ENCODE peak calls at places on chromosome 20, in ten cellular contexts. One of them, this sample, is unnamed.

GRCh38 chr20:56257604-56258003 is 9.1 kb downstream of the MC3R start:
- DNase-seq in activated CD8-positive, alpha-beta T cell treated with anti-CD3 and anti-CD28 coated beads, Interleukin-2, amount 10 ng/mL, durations not matched to agents 7 days and 5 days: no peak
- DNase-seq in EH: no peak
- DNase-seq in NCI-H774: no peak
- DNase-seq in NCI-H1048: no peak
- DNase-seq in GM18507: no peak
- DNase-seq in occipital lobe: no peak
- DNase-seq in NCI-H460: no peak
- DNase-seq in ovary: no peak
- DNase-seq in activated T-helper 1 cell treated with anti-CD3 and anti-CD28 coated beads, Interleukin-2, amount 50 U/mL, for 16 hours: no peak
- DNase-seq in this sample: no peak

GRCh38 chr20:34389206-34389953 is 26.3 kb downstream of the ITCH start:
- DNase-seq in activated CD8-positive, alpha-beta T cell treated with anti-CD3 and anti-CD28 coated beads, Interleukin-2, amount 10 ng/mL, durations not matched to agents 7 days and 5 days: no peak
- DNase-seq in EH: peak; percentile 61
- DNase-seq in NCI-H774: no peak
- DNase-seq in NCI-H1048: no peak
- DNase-seq in GM18507: no peak
- DNase-seq in occipital lobe: no peak
- DNase-seq in NCI-H460: no peak
- DNase-seq in ovary: no peak
- DNase-seq in activated T-helper 1 cell treated with anti-CD3 and anti-CD28 coated beads, Interleukin-2, amount 50 U/mL, for 16 hours: no peak
- DNase-seq in this sample: peak; percentile 66

GRCh38 chr20:48703511-48704219 is 124.1 kb downstream of the PREX1 start:
- DNase-seq in activated CD8-positive, alpha-beta T cell treated with anti-CD3 and anti-CD28 coated beads, Interleukin-2, amount 10 ng/mL, durations not matched to agents 7 days and 5 days: no peak
- DNase-seq in EH: no peak
- DNase-seq in NCI-H774: no peak
- DNase-seq in NCI-H1048: no peak
- DNase-seq in GM18507: no peak
- DNase-seq in occipital lobe: no peak
- DNase-seq in NCI-H460: no peak
- DNase-seq in ovary: no peak
- DNase-seq in activated T-helper 1 cell treated with anti-CD3 and anti-CD28 coated beads, Interleukin-2, amount 50 U/mL, for 16 hours: no peak
- DNase-seq in this sample: no peak

GRCh38 chr20:605237-605636 is 4.9 kb downstream of the TCF15 start:
- DNase-seq in activated CD8-positive, alpha-beta T cell treated with anti-CD3 and anti-CD28 coated beads, Interleukin-2, amount 10 ng/mL, durations not matched to agents 7 days and 5 days: no peak
- DNase-seq in EH: peak; percentile 10
- DNase-seq in NCI-H774: no peak
- DNase-seq in NCI-H1048: no peak
- DNase-seq in GM18507: no peak
- DNase-seq in occipital lobe: no peak
- DNase-seq in NCI-H460: no peak
- DNase-seq in ovary: no peak
- DNase-seq in activated T-helper 1 cell treated with anti-CD3 and anti-CD28 coated beads, Interleukin-2, amount 50 U/mL, for 16 hours: no peak
- DNase-seq in this sample: no peak

GRCh38 chr20:58715709-58716475 is 23.3 kb downstream of the NPEPL1 start:
- DNase-seq in activated CD8-positive, alpha-beta T cell treated with anti-CD3 and anti-CD28 coated beads, Interleukin-2, amount 10 ng/mL, durations not matched to agents 7 days and 5 days: peak; percentile 9
- DNase-seq in EH: no peak
- DNase-seq in NCI-H774: no peak
- DNase-seq in NCI-H1048: no peak
- DNase-seq in GM18507: no peak
- DNase-seq in occipital lobe: no peak
- DNase-seq in NCI-H460: no peak
- DNase-seq in ovary: peak; percentile 5
- DNase-seq in activated T-helper 1 cell treated with anti-CD3 and anti-CD28 coated beads, Interleukin-2, amount 50 U/mL, for 16 hours: no peak
- DNase-seq in this sample: no peak

GRCh38 chr20:45432294-45432693 is 16.4 kb downstream of the PIGT start:
- DNase-seq in activated CD8-positive, alpha-beta T cell treated with anti-CD3 and anti-CD28 coated beads, Interleukin-2, amount 10 ng/mL, durations not matched to agents 7 days and 5 days: peak; percentile 30
- DNase-seq in EH: no peak
- DNase-seq in NCI-H774: no peak
- DNase-seq in NCI-H1048: no peak
- DNase-seq in GM18507: peak; percentile 50
- DNase-seq in occipital lobe: no peak
- DNase-seq in NCI-H460: no peak
- DNase-seq in ovary: no peak
- DNase-seq in activated T-helper 1 cell treated with anti-CD3 and anti-CD28 coated beads, Interleukin-2, amount 50 U/mL, for 16 hours: no peak
- DNase-seq in this sample: no peak

GRCh38 chr20:7911586-7912330 is 28.5 kb downstream of the HAO1 start:
- DNase-seq in activated CD8-positive, alpha-beta T cell treated with anti-CD3 and anti-CD28 coated beads, Interleukin-2, amount 10 ng/mL, durations not matched to agents 7 days and 5 days: no peak
- DNase-seq in EH: no peak
- DNase-seq in NCI-H774: no peak
- DNase-seq in NCI-H1048: no peak
- DNase-seq in GM18507: no peak
- DNase-seq in occipital lobe: no peak
- DNase-seq in NCI-H460: no peak
- DNase-seq in ovary: no peak
- DNase-seq in activated T-helper 1 cell treated with anti-CD3 and anti-CD28 coated beads, Interleukin-2, amount 50 U/mL, for 16 hours: no peak
- DNase-seq in this sample: no peak

GRCh38 chr20:62776692-62777527 is 19.4 kb upstream of the MRGBP start:
- DNase-seq in activated CD8-positive, alpha-beta T cell treated with anti-CD3 and anti-CD28 coated beads, Interleukin-2, amount 10 ng/mL, durations not matched to agents 7 days and 5 days: peak; percentile 86
- DNase-seq in EH: peak; percentile 39
- DNase-seq in NCI-H774: no peak
- DNase-seq in NCI-H1048: no peak
- DNase-seq in GM18507: peak; percentile 70
- DNase-seq in occipital lobe: no peak
- DNase-seq in NCI-H460: peak; percentile 77
- DNase-seq in ovary: no peak
- DNase-seq in activated T-helper 1 cell treated with anti-CD3 and anti-CD28 coated beads, Interleukin-2, amount 50 U/mL, for 16 hours: peak; percentile 40
- DNase-seq in this sample: no peak

GRCh38 chr20:41149679-41150131 is 12.4 kb downstream of the PLCG1 start:
- DNase-seq in activated CD8-positive, alpha-beta T cell treated with anti-CD3 and anti-CD28 coated beads, Interleukin-2, amount 10 ng/mL, durations not matched to agents 7 days and 5 days: no peak
- DNase-seq in EH: peak; percentile 82
- DNase-seq in NCI-H774: no peak
- DNase-seq in NCI-H1048: no peak
- DNase-seq in GM18507: no peak
- DNase-seq in occipital lobe: no peak
- DNase-seq in NCI-H460: no peak
- DNase-seq in ovary: no peak
- DNase-seq in activated T-helper 1 cell treated with anti-CD3 and anti-CD28 coated beads, Interleukin-2, amount 50 U/mL, for 16 hours: no peak
- DNase-seq in this sample: no peak

GRCh38 chr20:64133951-64134407 is 26.6 kb upstream of the NPBWR2 start:
- DNase-seq in activated CD8-positive, alpha-beta T cell treated with anti-CD3 and anti-CD28 coated beads, Interleukin-2, amount 10 ng/mL, durations not matched to agents 7 days and 5 days: no peak
- DNase-seq in EH: no peak
- DNase-seq in NCI-H774: no peak
- DNase-seq in NCI-H1048: no peak
- DNase-seq in GM18507: no peak
- DNase-seq in occipital lobe: no peak
- DNase-seq in NCI-H460: no peak
- DNase-seq in ovary: no peak
- DNase-seq in activated T-helper 1 cell treated with anti-CD3 and anti-CD28 coated beads, Interleukin-2, amount 50 U/mL, for 16 hours: no peak
- DNase-seq in this sample: no peak

GRCh38 chr20:10658876-10659632 is 14.7 kb downstream of the JAG1 start:
- DNase-seq in activated CD8-positive, alpha-beta T cell treated with anti-CD3 and anti-CD28 coated beads, Interleukin-2, amount 10 ng/mL, durations not matched to agents 7 days and 5 days: no peak
- DNase-seq in EH: peak; percentile 22
- DNase-seq in NCI-H774: no peak
- DNase-seq in NCI-H1048: no peak
- DNase-seq in GM18507: no peak
- DNase-seq in occipital lobe: no peak
- DNase-seq in NCI-H460: no peak
- DNase-seq in ovary: no peak
- DNase-seq in activated T-helper 1 cell treated with anti-CD3 and anti-CD28 coated beads, Interleukin-2, amount 50 U/mL, for 16 hours: no peak
- DNase-seq in this sample: no peak

GRCh38 chr20:17638835-17639407 is 43.1 kb downstream of the RRBP1 start:
- DNase-seq in activated CD8-positive, alpha-beta T cell treated with anti-CD3 and anti-CD28 coated beads, Interleukin-2, amount 10 ng/mL, durations not matched to agents 7 days and 5 days: no peak
- DNase-seq in EH: no peak
- DNase-seq in NCI-H774: no peak
- DNase-seq in NCI-H1048: no peak
- DNase-seq in GM18507: no peak
- DNase-seq in occipital lobe: no peak
- DNase-seq in NCI-H460: no peak
- DNase-seq in ovary: no peak
- DNase-seq in activated T-helper 1 cell treated with anti-CD3 and anti-CD28 coated beads, Interleukin-2, amount 50 U/mL, for 16 hours: no peak
- DNase-seq in this sample: no peak

GRCh38 chr20:46456255-46457028 is 50.0 kb upstream of the ELMO2 start:
- DNase-seq in activated CD8-positive, alpha-beta T cell treated with anti-CD3 and anti-CD28 coated beads, Interleukin-2, amount 10 ng/mL, durations not matched to agents 7 days and 5 days: no peak
- DNase-seq in EH: no peak
- DNase-seq in NCI-H774: no peak
- DNase-seq in NCI-H1048: no peak
- DNase-seq in GM18507: no peak
- DNase-seq in occipital lobe: no peak
- DNase-seq in NCI-H460: no peak
- DNase-seq in ovary: no peak
- DNase-seq in activated T-helper 1 cell treated with anti-CD3 and anti-CD28 coated beads, Interleukin-2, amount 50 U/mL, for 16 hours: no peak
- DNase-seq in this sample: no peak